ENCODE peak calls at places on chromosomes 11 and 22, in four cellular contexts. One of them, this sample, is unnamed.

GRCh38 chr11:100735949-100736675 is 49.0 kb downstream of the ARHGAP42 start:
- DNase-seq in omental fat pad: no peak
- DNase-seq in cardiac muscle cell: peak
- DNase-seq in dorsolateral prefrontal cortex: no peak
- DNase-seq in this sample: no peak

GRCh38 chr22:35459423-35459894 is 59.5 kb downstream of the MCM5 start:
- DNase-seq in omental fat pad: no peak
- DNase-seq in cardiac muscle cell: no peak
- DNase-seq in dorsolateral prefrontal cortex: no peak
- DNase-seq in this sample: no peak

GRCh38 chr11:326592-326841 is 5.9 kb upstream of the IFITM3 start:
- DNase-seq in omental fat pad: no peak
- DNase-seq in cardiac muscle cell: no peak
- DNase-seq in dorsolateral prefrontal cortex: no peak
- DNase-seq in this sample: no peak

GRCh38 chr11:9580894-9581293 is 7.4 kb downstream of the WEE1 start:
- DNase-seq in omental fat pad: no peak
- DNase-seq in cardiac muscle cell: no peak
- DNase-seq in dorsolateral prefrontal cortex: no peak
- DNase-seq in this sample: no peak

GRCh38 chr11:65502852-65503603 is 4.2 kb downstream of the MALAT1 start:
- DNase-seq in omental fat pad: peak
- DNase-seq in cardiac muscle cell: peak
- DNase-seq in dorsolateral prefrontal cortex: no peak
- DNase-seq in this sample: peak

GRCh38 chr11:19241260-19242183 is 777 bp upstream of the E2F8 start:
- DNase-seq in omental fat pad: no peak
- DNase-seq in cardiac muscle cell: no peak
- DNase-seq in dorsolateral prefrontal cortex: no peak
- DNase-seq in this sample: no peak

GRCh38 chr11:77186302-77186701 is 58.3 kb downstream of the MYO7A start:
- DNase-seq in omental fat pad: no peak
- DNase-seq in cardiac muscle cell: no peak
- DNase-seq in dorsolateral prefrontal cortex: no peak
- DNase-seq in this sample: no peak

GRCh38 chr22:32655068-32655467 is 146.4 kb upstream of the TIMP3 start:
- DNase-seq in omental fat pad: no peak
- DNase-seq in cardiac muscle cell: no peak
- DNase-seq in dorsolateral prefrontal cortex: no peak
- DNase-seq in this sample: no peak

GRCh38 chr22:19962909-19963806 is 21.5 kb upstream of the TXNRD2 start:
- DNase-seq in omental fat pad: no peak
- DNase-seq in cardiac muscle cell: no peak
- DNase-seq in dorsolateral prefrontal cortex: no peak
- DNase-seq in this sample: peak

GRCh38 chr22:41574847-41575381 is 14.1 kb downstream of the CSDC2 start:
- DNase-seq in omental fat pad: no peak
- DNase-seq in cardiac muscle cell: peak
- DNase-seq in dorsolateral prefrontal cortex: no peak
- DNase-seq in this sample: no peak

GRCh38 chr22:20258584-20259335 is 9.4 kb downstream of the RTN4R start:
- DNase-seq in omental fat pad: no peak
- DNase-seq in cardiac muscle cell: no peak
- DNase-seq in dorsolateral prefrontal cortex: no peak
- DNase-seq in this sample: no peak

GRCh38 chr22:34866501-34867171 is 199.3 kb upstream of the ISX start:
- DNase-seq in omental fat pad: no peak
- DNase-seq in cardiac muscle cell: no peak
- DNase-seq in dorsolateral prefrontal cortex: no peak
- DNase-seq in this sample: no peak

GRCh38 chr11:111561801-111562325 is 21.3 kb downstream of the LAYN start:
- DNase-seq in omental fat pad: no peak
- DNase-seq in cardiac muscle cell: peak
- DNase-seq in dorsolateral prefrontal cortex: no peak
- DNase-seq in this sample: no peak

GRCh38 chr22:27798526-27799333 is 2.8 kb downstream of the MN1 start:
- DNase-seq in omental fat pad: no peak
- DNase-seq in cardiac muscle cell: peak
- DNase-seq in dorsolateral prefrontal cortex: no peak
- DNase-seq in this sample: no peak

GRCh38 chr11:16171882-16172281 is 184.5 kb downstream of the SOX6 start:
- DNase-seq in omental fat pad: no peak
- DNase-seq in cardiac muscle cell: no peak
- DNase-seq in dorsolateral prefrontal cortex: no peak
- DNase-seq in this sample: no peak

GRCh38 chr22:26023104-26023775 is 146.0 kb upstream of the SEZ6L start:
- DNase-seq in omental fat pad: no peak
- DNase-seq in cardiac muscle cell: no peak
- DNase-seq in dorsolateral prefrontal cortex: no peak
- DNase-seq in this sample: no peak

GRCh38 chr11:123063396-123064267 is 1.7 kb upstream of the HSPA8 start:
- DNase-seq in omental fat pad: no peak
- DNase-seq in cardiac muscle cell: peak
- DNase-seq in dorsolateral prefrontal cortex: no peak
- DNase-seq in this sample: no peak

GRCh38 chr11:132200303-132200936 is 830.0 kb downstream of the NTM start:
- DNase-seq in omental fat pad: no peak
- DNase-seq in cardiac muscle cell: no peak
- DNase-seq in dorsolateral prefrontal cortex: no peak
- DNase-seq in this sample: no peak

GRCh38 chr11:118790357-118791014 is 478 bp downstream of the DDX6 start:
- DNase-seq in omental fat pad: peak
- DNase-seq in cardiac muscle cell: peak
- DNase-seq in dorsolateral prefrontal cortex: peak
- DNase-seq in this sample: peak

GRCh38 chr22:27748355-27749168 is 53.0 kb downstream of the MN1 start:
- DNase-seq in omental fat pad: no peak
- DNase-seq in cardiac muscle cell: peak
- DNase-seq in dorsolateral prefrontal cortex: no peak
- DNase-seq in this sample: no peak